ENCODE peak calls at places on chromosomes 11 and 22, in four cellular contexts. One of them, this sample, is unnamed.

GRCh38 chr11:47189100-47189834 is 3.0 kb upstream of the PACSIN3 start:
- DNase-seq in GM12891: no peak
- DNase-seq in GM12878: no peak
- DNase-seq in K562: no peak
- DNase-seq in this sample: no peak

GRCh38 chr22:32649515-32650200 is 151.8 kb upstream of the TIMP3 start:
- DNase-seq in K562: peak
- DNase-seq in GM12878: no peak
- DNase-seq in GM12891: no peak
- DNase-seq in this sample: no peak

GRCh38 chr11:14179126-14179820 is 179.7 kb downstream of the RRAS2 start:
- DNase-seq in GM12878: no peak
- DNase-seq in GM12891: no peak
- DNase-seq in K562: no peak
- DNase-seq in this sample: no peak

GRCh38 chr22:38720350-38720749 is 14.6 kb downstream of the GTPBP1 start:
- DNase-seq in GM12878: no peak
- DNase-seq in GM12891: no peak
- DNase-seq in K562: no peak
- DNase-seq in this sample: no peak

GRCh38 chr22:22893891-22894739 is 6.5 kb downstream of the IGLL5 start:
- DNase-seq in K562: peak
- DNase-seq in GM12891: no peak
- DNase-seq in GM12878: no peak
- DNase-seq in this sample: no peak

GRCh38 chr11:67033661-67034166 is 10.8 kb downstream of the SYT12 start:
- DNase-seq in K562: no peak
- DNase-seq in GM12878: no peak
- DNase-seq in GM12891: no peak
- DNase-seq in this sample: no peak

GRCh38 chr11:117815262-117815803 is 9.2 kb downstream of the FXYD2 start:
- DNase-seq in K562: no peak
- DNase-seq in GM12878: peak
- DNase-seq in GM12891: peak
- DNase-seq in this sample: peak

GRCh38 chr22:22691716-22692701 is 47.6 kb downstream of the GGTLC2 start:
- DNase-seq in K562: no peak
- DNase-seq in GM12878: no peak
- DNase-seq in GM12891: no peak
- DNase-seq in this sample: peak

GRCh38 chr22:32338757-32339156 is 18.9 kb upstream of the RFPL3 start:
- DNase-seq in K562: no peak
- DNase-seq in GM12891: no peak
- DNase-seq in GM12878: no peak
- DNase-seq in this sample: no peak

GRCh38 chr11:125807909-125808308 is 20.0 kb downstream of the PATE3 start:
- DNase-seq in K562: no peak
- DNase-seq in GM12878: no peak
- DNase-seq in GM12891: no peak
- DNase-seq in this sample: no peak
- TF ChIP-seq SPI1 in K562: no peak
- TF ChIP-seq SPI1 in GM12878: no peak
- TF ChIP-seq SPI1 in GM12891: no peak
- TF ChIP-seq SPI1 in this sample: no peak

GRCh38 chr22:40651057-40651456 is 14.5 kb upstream of the MRTFA start:
- DNase-seq in K562: no peak
- DNase-seq in GM12878: no peak
- DNase-seq in GM12891: no peak
- DNase-seq in this sample: no peak

GRCh38 chr22:40653361-40653760 is 16.8 kb upstream of the MRTFA start:
- DNase-seq in K562: no peak
- DNase-seq in GM12891: no peak
- DNase-seq in GM12878: no peak
- DNase-seq in this sample: no peak

GRCh38 chr22:40651563-40652501 is 15.3 kb upstream of the MRTFA start:
- DNase-seq in GM12891: peak
- DNase-seq in K562: peak
- DNase-seq in GM12878: no peak
- DNase-seq in this sample: peak

GRCh38 chr22:40654522-40655167 is 18.1 kb upstream of the MRTFA start:
- DNase-seq in K562: peak
- DNase-seq in GM12891: no peak
- DNase-seq in GM12878: no peak
- DNase-seq in this sample: no peak
- TF ChIP-seq SPI1 in K562: no peak
- TF ChIP-seq SPI1 in GM12891: no peak
- TF ChIP-seq SPI1 in GM12878: no peak
- TF ChIP-seq SPI1 in this sample: no peak

GRCh38 chr11:134541951-134542350 is 129.9 kb upstream of the B3GAT1 start:
- DNase-seq in K562: no peak
- DNase-seq in GM12878: no peak
- DNase-seq in GM12891: no peak
- DNase-seq in this sample: no peak

GRCh38 chr11:134543144-134544044 is 131.4 kb upstream of the B3GAT1 start:
- DNase-seq in K562: no peak
- DNase-seq in GM12878: no peak
- DNase-seq in GM12891: no peak
- DNase-seq in this sample: no peak

GRCh38 chr11:134544095-134544815 is 132.2 kb upstream of the B3GAT1 start:
- DNase-seq in GM12878: no peak
- DNase-seq in GM12891: no peak
- DNase-seq in K562: no peak
- DNase-seq in this sample: no peak

GRCh38 chr11:134541355-134541754 is 129.3 kb upstream of the B3GAT1 start:
- DNase-seq in GM12878: no peak
- DNase-seq in K562: no peak
- DNase-seq in GM12891: no peak
- DNase-seq in this sample: no peak

GRCh38 chr11:134542401-134543143 is 130.5 kb upstream of the B3GAT1 start:
- DNase-seq in K562: no peak
- DNase-seq in GM12878: no peak
- DNase-seq in GM12891: no peak
- DNase-seq in this sample: no peak
- TF ChIP-seq SPI1 in K562: no peak
- TF ChIP-seq SPI1 in GM12878: no peak
- TF ChIP-seq SPI1 in GM12891: no peak
- TF ChIP-seq SPI1 in this sample: no peak

GRCh38 chr22:19672054-19672776 is 42.1 kb upstream of the SEPTIN5 start:
- DNase-seq in GM12891: no peak
- DNase-seq in GM12878: no peak
- DNase-seq in K562: no peak
- DNase-seq in this sample: no peak
- TF ChIP-seq SPI1 in GM12891: no peak
- TF ChIP-seq SPI1 in GM12878: no peak
- TF ChIP-seq SPI1 in K562: no peak
- TF ChIP-seq SPI1 in this sample: no peak

DNA sequence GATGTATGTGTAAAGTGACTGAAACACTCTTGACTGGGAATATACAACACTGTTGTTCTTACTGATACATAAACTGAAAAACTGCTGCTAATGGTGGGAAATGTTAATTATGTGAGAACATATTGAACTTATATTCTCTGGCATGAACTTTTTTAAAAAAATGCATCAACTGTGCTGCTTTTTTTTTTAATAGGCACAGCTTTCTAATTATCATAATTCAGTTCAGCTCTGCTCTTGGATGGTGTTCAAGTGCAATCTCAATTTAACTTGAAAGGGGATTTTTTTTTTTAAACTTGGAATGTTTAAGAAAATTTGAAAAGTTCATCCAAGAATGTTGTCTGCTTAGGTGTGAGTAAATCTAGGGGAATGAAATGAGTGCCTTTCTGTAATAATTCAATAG is 5.2 kb downstream of the TEAD1 start:
- DNase-seq in GM12878: no peak
- DNase-seq in GM12891: no peak
- DNase-seq in K562: no peak
- DNase-seq in this sample: no peak
- TF ChIP-seq SPI1 in GM12878: no peak
- TF ChIP-seq SPI1 in GM12891: no peak
- TF ChIP-seq SPI1 in K562: no peak
- TF ChIP-seq SPI1 in this sample: no peak

GRCh38 chr11:63769719-63770443 is 1.3 kb upstream of the ZFTA start:
- DNase-seq in GM12878: no peak
- DNase-seq in GM12891: no peak
- DNase-seq in K562: no peak
- DNase-seq in this sample: no peak
- TF ChIP-seq SPI1 in GM12878: no peak
- TF ChIP-seq SPI1 in GM12891: no peak
- TF ChIP-seq SPI1 in K562: no peak
- TF ChIP-seq SPI1 in this sample: no peak

GRCh38 chr22:27745154-27745553 is 56.4 kb downstream of the MN1 start:
- DNase-seq in GM12891: no peak
- DNase-seq in K562: no peak
- DNase-seq in GM12878: no peak
- DNase-seq in this sample: no peak

GRCh38 chr22:27745809-27746208 is 55.7 kb downstream of the MN1 start:
- DNase-seq in K562: no peak
- DNase-seq in GM12878: no peak
- DNase-seq in GM12891: no peak
- DNase-seq in this sample: no peak

GRCh38 chr22:27737521-27737920 is 64.0 kb downstream of the MN1 start:
- DNase-seq in GM12878: no peak
- DNase-seq in K562: no peak
- DNase-seq in GM12891: no peak
- DNase-seq in this sample: no peak

GRCh38 chr22:27740192-27740748 is 61.3 kb downstream of the MN1 start:
- DNase-seq in K562: no peak
- DNase-seq in GM12891: no peak
- DNase-seq in GM12878: no peak
- DNase-seq in this sample: no peak
- TF ChIP-seq SPI1 in K562: no peak
- TF ChIP-seq SPI1 in GM12891: no peak
- TF ChIP-seq SPI1 in GM12878: no peak
- TF ChIP-seq SPI1 in this sample: no peak

GRCh38 chr11:5345831-5346230 is 2.5 kb upstream of the OR51B5 start:
- DNase-seq in GM12891: no peak
- DNase-seq in K562: no peak
- DNase-seq in GM12878: no peak
- DNase-seq in this sample: no peak
- TF ChIP-seq SPI1 in GM12891: no peak
- TF ChIP-seq SPI1 in K562: no peak
- TF ChIP-seq SPI1 in GM12878: no peak
- TF ChIP-seq SPI1 in this sample: no peak